ENCODE peak calls at places on chromosomes 2 and 18, in ten cellular contexts. U, V, F, P, E, H, D, A, L and T are unnamed samples.

GRCh38 chr2:218476676-218477075 is 57.8 kb downstream of the VIL1 start:
- DNase-seq in U (peak), V (no peak), F (no peak), P (no peak), E (peak), H (peak), D (no peak), A (no peak), L (no peak), T (no peak)

GRCh38 chr2:120175000-120175581 is 48.1 kb downstream of the TMEM185B start:
- DNase-seq in U (no peak), V (no peak), F (peak), P (no peak), E (no peak), H (peak), D (peak), A (peak), L (peak), T (peak)

GRCh38 chr2:171387052-171387451 is 46.7 kb downstream of the METTL8 start:
- DNase-seq in U (no peak), V (no peak), F (no peak), P (no peak), E (no peak), H (no peak), D (no peak), A (no peak), L (no peak), T (no peak)

GRCh38 chr2:16487686-16488085 is 177.9 kb downstream of the CYRIA start:
- DNase-seq in U (no peak), V (no peak), F (no peak), P (no peak), E (no peak), H (peak), D (no peak), A (no peak), L (no peak), T (peak)

GRCh38 chr18:12304351-12305210 is 3.5 kb upstream of the TUBB6 start:
- DNase-seq in U (no peak), V (no peak), F (no peak), P (peak), E (no peak), H (no peak), D (no peak), A (no peak), L (no peak), T (no peak)

GRCh38 chr2:179543361-179543901 is 278.8 kb upstream of the SESTD1 start:
- DNase-seq in U (no peak), V (no peak), F (peak), P (no peak), E (no peak), H (no peak), D (no peak), A (peak), L (no peak), T (no peak)

GRCh38 chr18:45527891-45528290 is 87.4 kb upstream of the SLC14A2 start:
- DNase-seq in U (no peak), V (no peak), F (no peak), P (no peak), E (no peak), H (no peak), D (no peak), A (no peak), L (no peak), T (no peak)

GRCh38 chr2:96868555-96869280 is 1.2 kb downstream of the SEMA4C start:
- DNase-seq in U (peak), V (peak), F (peak), P (peak), E (peak), H (peak), D (peak), A (peak), L (peak), T (peak)

GRCh38 chr2:148273158-148273691 is 252.3 kb downstream of the MBD5 start:
- DNase-seq in U (no peak), V (no peak), F (peak), P (no peak), E (no peak), H (no peak), D (no peak), A (no peak), L (no peak), T (no peak)

GRCh38 chr2:240433973-240434727 is 1.3 kb upstream of the GPC1 start:
- DNase-seq in U (no peak), V (peak), F (peak), P (peak), E (no peak), H (peak), D (no peak), A (peak), L (peak), T (no peak)

GRCh38 chr18:23503038-23503966 is at the start of gene RMC1:
- DNase-seq in U (peak), V (peak), F (peak), P (peak), E (peak), H (peak), D (peak), A (peak), L (peak), T (peak)
- TF ChIP-seq CTCF in U (peak), V (no peak), F (no peak), P (peak), E (peak), H (no peak), D (no peak), A (no peak), L (no peak), T (peak)

DNA sequence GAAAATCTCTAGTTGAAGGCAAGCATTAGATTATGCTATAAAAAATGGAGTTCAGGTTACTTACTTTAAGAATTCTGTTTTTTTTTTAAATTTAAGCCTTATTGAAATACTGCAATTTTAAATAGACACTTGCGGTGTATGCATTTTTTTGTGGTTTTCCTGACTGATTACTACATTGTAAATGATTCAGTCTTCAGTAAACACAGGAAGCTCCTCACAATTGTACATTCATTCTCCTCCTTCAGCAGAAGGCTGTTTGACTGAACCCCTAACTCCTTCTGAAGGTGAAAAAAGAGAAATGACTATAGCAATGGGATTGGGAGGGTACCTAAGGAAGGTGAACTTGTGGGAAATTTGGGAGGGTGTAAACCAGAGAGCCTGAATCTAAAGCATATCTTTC is 136.1 kb downstream of the GCA start:
- DNase-seq in U (no peak), V (no peak), F (no peak), P (no peak), E (no peak), H (no peak), D (no peak), A (no peak), L (no peak), T (no peak)
- H3K4me3 ChIP-seq in U (no peak), V (no peak), F (no peak), P (no peak), E (no peak), H (no peak), D (no peak), A (no peak), L (no peak), T (no peak)

GRCh38 chr2:142877265-142877756 is at the start of gene KYNU:
- DNase-seq in U (no peak), V (no peak), F (no peak), P (no peak), E (no peak), H (peak), D (no peak), A (peak), L (no peak), T (peak)
- TF ChIP-seq CTCF in U (no peak), V (no peak), F (no peak), P (no peak), E (no peak), H (no peak), D (no peak), A (no peak), L (peak), T (no peak)

DNA sequence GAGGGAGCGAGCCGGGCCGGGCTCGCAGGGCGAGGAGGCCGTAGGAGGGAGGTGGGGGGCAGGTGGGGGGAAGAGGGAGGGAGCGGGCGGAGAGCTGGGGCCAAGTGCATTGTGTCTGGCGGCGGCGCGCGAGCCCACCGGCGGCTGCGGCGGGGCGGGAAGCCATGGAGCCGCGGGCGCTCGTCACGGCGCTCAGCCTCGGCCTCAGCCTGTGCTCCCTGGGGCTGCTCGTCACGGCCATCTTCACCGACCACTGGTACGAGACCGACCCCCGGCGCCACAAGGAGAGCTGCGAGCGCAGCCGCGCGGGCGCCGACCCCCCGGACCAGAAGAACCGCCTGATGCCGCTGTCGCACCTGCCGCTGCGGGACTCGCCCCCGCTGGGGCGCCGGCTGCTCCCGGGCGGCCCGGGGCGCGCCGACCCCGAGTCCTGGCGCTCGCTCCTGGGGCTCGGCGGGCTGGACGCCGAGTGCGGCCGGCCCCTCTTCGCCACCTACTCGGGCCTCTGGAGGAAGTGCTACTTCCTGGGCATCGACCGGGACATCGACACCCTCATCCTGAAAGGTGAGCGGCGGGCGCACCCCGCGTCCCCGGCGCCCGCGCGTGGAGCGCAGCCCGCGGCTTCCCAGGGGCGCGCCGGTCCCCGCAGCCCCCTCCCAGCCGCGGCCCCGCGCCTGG is at the start of gene TMEM178A:
- DNase-seq in U (no peak), V (no peak), F (no peak), P (no peak), E (no peak), H (peak), D (no peak), A (peak), L (no peak), T (no peak)
- H3K4me3 ChIP-seq in U (peak), V (peak), F (peak), P (peak), E (peak), H (peak), D (peak), A (peak), L (no peak), T (no peak)

DNA sequence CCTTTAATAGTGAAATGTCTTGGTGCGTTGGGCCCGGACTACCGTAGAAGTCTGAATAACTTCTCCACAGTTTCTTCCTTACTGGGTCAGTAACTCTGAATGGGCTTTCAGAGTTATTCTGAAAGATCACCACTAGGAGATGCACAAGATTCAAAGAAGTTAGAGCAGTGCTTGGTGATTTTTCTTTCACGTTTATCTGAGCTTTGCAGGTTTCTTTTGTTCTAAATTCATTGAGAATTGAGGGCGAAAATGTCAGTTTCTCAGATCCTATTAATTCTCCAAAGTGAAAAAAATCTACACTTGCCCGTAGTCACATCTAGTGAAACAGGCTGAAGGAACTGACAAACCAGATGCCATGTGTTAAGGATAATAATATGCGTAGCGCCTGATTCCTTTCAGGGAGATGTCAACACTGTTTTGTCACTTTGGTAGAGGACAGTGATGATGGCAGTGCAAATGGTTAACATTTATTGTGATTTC is 70.1 kb downstream of the QPCT start:
- DNase-seq in U (no peak), V (no peak), F (peak), P (no peak), E (no peak), H (peak), D (no peak), A (peak), L (peak), T (peak)
- TF ChIP-seq CTCF in U (peak), V (peak), F (peak), P (peak), E (peak), H (peak), D (peak), A (peak), L (peak), T (peak)

GRCh38 chr2:30240162-30240696 is 8.9 kb downstream of the LBH start:
- DNase-seq in U (no peak), V (no peak), F (no peak), P (no peak), E (no peak), H (no peak), D (no peak), A (no peak), L (no peak), T (no peak)
- H3K4me3 ChIP-seq in U (no peak), V (peak), F (no peak), P (no peak), E (no peak), H (peak), D (no peak), A (no peak), L (no peak), T (no peak)

GRCh38 chr2:135570884-135571283 is 39.6 kb downstream of the R3HDM1 start:
- DNase-seq in U (no peak), V (no peak), F (no peak), P (no peak), E (no peak), H (no peak), D (no peak), A (peak), L (no peak), T (no peak)

GRCh38 chr2:135573620-135574019 is 42.3 kb downstream of the R3HDM1 start:
- DNase-seq in U (no peak), V (no peak), F (no peak), P (no peak), E (no peak), H (no peak), D (no peak), A (no peak), L (no peak), T (no peak)
- TF ChIP-seq CTCF in U (no peak), V (no peak), F (no peak), P (no peak), E (no peak), H (peak), D (no peak), A (no peak), L (peak), T (no peak)

GRCh38 chr2:39567507-39567906 is 98.2 kb upstream of the TMEM178A start:
- DNase-seq in U (no peak), V (no peak), F (no peak), P (no peak), E (no peak), H (no peak), D (no peak), A (peak), L (no peak), T (no peak)
- H3K4me3 ChIP-seq in U (no peak), V (no peak), F (no peak), P (no peak), E (no peak), H (no peak), D (no peak), A (no peak), L (no peak), T (no peak)

DNA sequence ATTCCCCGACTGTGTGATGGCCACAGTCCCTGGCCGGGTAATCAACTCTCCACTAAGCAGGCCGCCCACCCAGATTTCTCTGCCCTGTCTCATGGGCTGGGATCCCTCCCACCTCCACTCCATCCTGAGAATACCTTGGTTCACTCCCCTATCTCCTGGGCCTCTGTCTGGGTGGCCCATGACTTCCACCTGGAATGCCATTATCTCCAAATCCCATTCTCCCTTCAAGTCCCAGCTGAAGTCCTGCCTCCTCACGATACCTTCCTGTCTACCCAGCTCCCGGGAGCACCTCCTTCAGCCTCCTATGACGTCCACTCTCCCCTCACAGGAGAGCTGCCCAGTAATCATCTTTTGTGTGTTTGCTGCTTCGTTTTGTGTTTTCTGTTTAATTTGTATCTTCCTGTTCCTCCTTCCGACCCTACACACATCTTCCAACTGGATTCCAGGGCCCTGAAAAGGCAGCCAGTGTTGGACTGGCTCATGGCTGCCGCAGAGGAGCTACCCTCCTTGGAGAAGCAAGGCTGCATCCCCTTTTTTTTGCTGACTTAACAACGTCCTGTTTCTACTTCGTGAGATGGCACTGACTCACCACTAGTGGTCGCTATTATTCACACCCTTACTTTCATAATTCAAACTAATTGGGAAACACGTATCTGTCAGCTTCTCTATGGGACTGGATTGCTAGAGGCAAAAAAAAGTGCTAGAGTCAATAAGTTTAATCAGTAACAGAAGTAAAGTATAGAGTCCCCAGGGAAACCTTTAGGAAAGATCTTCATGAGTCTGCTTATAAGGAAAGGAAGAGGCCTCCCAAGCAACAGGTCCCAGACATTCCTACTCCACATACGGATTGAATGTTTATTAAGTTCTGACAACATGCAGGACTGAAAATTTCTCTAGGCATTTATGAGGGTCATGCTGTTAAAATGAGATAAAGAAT is 171.9 kb upstream of the GATA6 start:
- DNase-seq in U (no peak), V (no peak), F (no peak), P (no peak), E (no peak), H (peak), D (peak), A (peak), L (peak), T (peak)
- TF ChIP-seq CTCF in U (peak), V (peak), F (peak), P (peak), E (peak), H (peak), D (peak), A (peak), L (peak), T (peak)